ENCODE peak calls at places on chromosomes 11 and 22, in four cellular contexts. C, U, D and L are unnamed samples.

GRCh38 chr22:43900206-43900605 is 8.4 kb upstream of the PNPLA5 start:
- DNase-seq in C (no peak), U (no peak), D (no peak), L (no peak)

GRCh38 chr11:42179211-42179610 is 719.8 kb upstream of the LRRC4C start:
- DNase-seq in C (no peak), U (no peak), D (no peak), L (no peak)

GRCh38 chr11:75077316-75077715 is 19.4 kb downstream of the OR2AT4 start:
- DNase-seq in C (no peak), U (no peak), D (no peak), L (no peak)

GRCh38 chr11:108027057-108027456 is 18.4 kb downstream of the CUL5 start:
- DNase-seq in C (peak; percentile 58), U (no peak), D (no peak), L (no peak)

GRCh38 chr22:50270302-50271010 is at the start of gene MAPK11:
- DNase-seq in C (peak; percentile 87), U (no peak), D (peak; percentile 67), L (peak; percentile 72)

GRCh38 chr22:50473855-50474671 is 772 bp downstream of the SBF1 start:
- DNase-seq in C (peak; percentile 47), U (no peak), D (peak; percentile 27), L (peak; percentile 38)

GRCh38 chr11:107293677-107294344 is 163.8 kb downstream of the CWF19L2 start:
- DNase-seq in C (peak; percentile 90), U (no peak), D (no peak), L (peak; percentile 6)

GRCh38 chr11:62497132-62497915 is 49.3 kb downstream of the AHNAK start:
- DNase-seq in C (no peak), U (no peak), D (no peak), L (peak; percentile 23)

GRCh38 chr11:2860636-2861035 is 24.9 kb downstream of the CDKN1C start:
- DNase-seq in C (no peak), U (no peak), D (no peak), L (no peak)

GRCh38 chr11:76629133-76629852 is 41.3 kb downstream of the LRRC32 start:
- DNase-seq in C (no peak), U (no peak), D (no peak), L (peak; percentile 25)

GRCh38 chr22:30927806-30928205 is 40.8 kb downstream of the MORC2 start:
- DNase-seq in C (no peak), U (no peak), D (no peak), L (no peak)

GRCh38 chr22:23047742-23048141 is 22.6 kb upstream of the GNAZ start:
- DNase-seq in C (no peak), U (no peak), D (no peak), L (no peak)

GRCh38 chr11:120565436-120566155 is 54.0 kb downstream of the GRIK4 start:
- DNase-seq in C (no peak), U (no peak), D (no peak), L (no peak)

GRCh38 chr11:79400717-79401330 is 40.0 kb downstream of the TENM4 start:
- DNase-seq in C (peak; percentile 46), U (no peak), D (peak; percentile 41), L (peak; percentile 44)

GRCh38 chr11:62791501-62792192 is at the start of gene TMEM223:
- DNase-seq in C (peak; percentile 87), U (no peak), D (peak; percentile 73), L (peak; percentile 93)

GRCh38 chr11:95584180-95584579 is 205.4 kb downstream of the FAM76B start:
- DNase-seq in C (no peak), U (no peak), D (no peak), L (no peak)

GRCh38 chr11:64409707-64410395 is 50.9 kb downstream of the RPS6KA4 start:
- DNase-seq in C (no peak), U (no peak), D (no peak), L (no peak)

GRCh38 chr11:36142439-36142838 is 146.8 kb downstream of the COMMD9 start:
- DNase-seq in C (no peak), U (no peak), D (no peak), L (no peak)

GRCh38 chr11:130601141-130601540 is 152.7 kb downstream of the ADAMTS15 start:
- DNase-seq in C (peak; percentile 89), U (no peak), D (no peak), L (no peak)

GRCh38 chr11:60923326-60923725 is 934 bp upstream of the TMEM132A start:
- DNase-seq in C (no peak), U (no peak), D (no peak), L (no peak)